ENCODE peak calls at places on chromosomes 6 and 20, in ten cellular contexts. Z is CD8-positive, alpha-beta memory T cell; U is right cardiac atrium; A is small intestine; Q is mesendoderm; J is heart left ventricle; B is H9; K is IMR-90; N is neuronal stem cell; H is Caco-2. I is an unnamed sample. For H3K4me1, the result is how much of the 10 kb centered on the place peaks cover.

GRCh38 chr6:34792605-34793500 is 970 bp downstream of the BLTP3A start:
- DNase-seq in Q (peak), A (peak), H (peak), K (peak), Z (no peak), N (peak), B (peak), U (no peak), J (no peak), I (peak)

GRCh38 chr20:20095114-20095872 is 43.0 kb downstream of the CFAP61 start:
- DNase-seq in Q (no peak), N (no peak), K (no peak), U (no peak), J (no peak), H (no peak), A (no peak), Z (no peak), B (no peak), I (no peak)

GRCh38 chr6:25883991-25884390 is 9.9 kb upstream of the SLC17A3 start:
- DNase-seq in Z (no peak), Q (no peak), K (peak), U (no peak), H (no peak), J (no peak), A (no peak), N (no peak), B (no peak), I (no peak)

GRCh38 chr20:6140947-6141346 is 18.1 kb upstream of the FERMT1 start:
- DNase-seq in Q (peak), U (no peak), K (no peak), B (no peak), A (no peak), Z (no peak), J (no peak), N (no peak), H (peak), I (no peak)

GRCh38 chr6:10487668-10488327 is 33.4 kb upstream of the GCNT2 start:
- DNase-seq in A (no peak), J (no peak), K (no peak), U (peak), N (no peak), Z (no peak), B (peak), Q (no peak), H (no peak), I (no peak)

GRCh38 chr6:97049254-97050004 is 124.9 kb downstream of the KLHL32 start:
- DNase-seq in H (no peak), Z (no peak), B (no peak), K (no peak), A (peak), N (no peak), Q (peak), U (no peak), J (no peak), I (peak)

GRCh38 chr6:89208551-89208950 is 8.6 kb downstream of the GABRR1 start:
- DNase-seq in J (no peak), K (no peak), Z (no peak), B (no peak), N (no peak), U (no peak), Q (no peak), H (no peak), A (no peak), I (no peak)

GRCh38 chr6:1482381-1483166 is 93.2 kb downstream of the FOXF2 start:
- DNase-seq in H (no peak), Z (no peak), U (no peak), A (no peak), J (no peak), K (peak), Q (no peak), B (no peak), N (no peak), I (no peak)

GRCh38 chr20:7798176-7798575 is 142.1 kb downstream of the HAO1 start:
- DNase-seq in K (no peak), Z (no peak), U (no peak), A (no peak), J (no peak), B (no peak), Q (no peak), H (no peak), N (no peak), I (no peak)

GRCh38 chr20:18632196-18632789 is 44.4 kb downstream of the DTD1 start:
- DNase-seq in Z (peak), J (peak), N (peak), Q (peak), B (peak), H (peak), K (peak), A (peak), U (peak), I (peak)

GRCh38 chr6:91149914-91150674 is 563.2 kb upstream of the MAP3K7 start:
- DNase-seq in J (no peak), B (no peak), Q (no peak), U (no peak), Z (no peak), K (no peak), N (no peak), H (no peak), A (no peak), I (no peak)

GRCh38 chr6:54267798-54268197 is 40.4 kb upstream of the TINAG start:
- DNase-seq in J (no peak), N (no peak), Z (no peak), U (no peak), K (peak), A (peak), H (peak), Q (peak), B (no peak), I (no peak)

GRCh38 chr20:3358676-3359340 is 48.7 kb downstream of the DNAAF9 start:
- DNase-seq in J (no peak), Z (no peak), N (no peak), A (peak), B (no peak), H (peak), K (no peak), U (no peak), Q (no peak), I (no peak)

GRCh38 chr6:52139985-52140680 is 46.0 kb upstream of the IL17A start:
- DNase-seq in A (no peak), J (no peak), B (no peak), U (no peak), N (no peak), H (no peak), Z (no peak), Q (no peak), K (no peak), I (no peak)

GRCh38 chr20:25078662-25079061 is 3.3 kb downstream of the VSX1 start:
- DNase-seq in H (no peak), K (no peak), B (peak), A (no peak), N (no peak), J (no peak), Z (no peak), Q (no peak), U (no peak), I (no peak)

GRCh38 chr6:5201271-5201670 is 59.5 kb downstream of the LYRM4 start:
- DNase-seq in A (no peak), B (no peak), J (no peak), Q (no peak), U (no peak), H (no peak), Z (no peak), N (no peak), K (no peak), I (no peak)

GRCh38 chr20:43189614-43190331 is at the start of gene PTPRT:
- DNase-seq in J (no peak), N (no peak), K (no peak), A (no peak), H (no peak), Q (no peak), U (no peak), B (no peak), Z (no peak), I (no peak)

GRCh38 chr6:20791074-20791473 is 256.8 kb downstream of the CDKAL1 start:
- DNase-seq in U (no peak), Z (no peak), A (no peak), Q (no peak), J (no peak), N (no peak), K (no peak), H (no peak), B (no peak), I (no peak)

GRCh38 chr6:167276772-167277533 is 14.2 kb upstream of the UNC93A start:
- DNase-seq in J (no peak), K (no peak), U (no peak), Q (no peak), N (no peak), A (peak), B (no peak), Z (no peak), H (no peak), I (no peak)

GRCh38 chr6:29747688-29748250 is 24.5 kb downstream of the HLA-F start:
- DNase-seq in J (no peak), K (no peak), B (no peak), A (no peak), Q (peak), U (no peak), N (no peak), H (no peak), Z (no peak), I (no peak)

GRCh38 chr6:148999501-148999900 is 252.7 kb downstream of the UST start:
- DNase-seq in Z (no peak), N (no peak), Q (no peak), K (peak), J (no peak), B (no peak), H (no peak), U (no peak), A (no peak), I (no peak)

GRCh38 chr20:38853759-38854158 is 48.3 kb downstream of the PPP1R16B start:
- DNase-seq in Z (no peak), U (no peak), B (no peak), K (no peak), N (no peak), H (no peak), A (no peak), Q (no peak), J (no peak), I (no peak)

GRCh38 chr6:124480021-124480430 is 482.2 kb upstream of the RNF217 start:
- DNase-seq in N (no peak), K (no peak), B (no peak), Z (no peak), Q (peak), U (no peak), H (no peak), J (no peak), A (no peak), I (no peak)

GRCh38 chr20:11891827-11892521 is 25.7 kb upstream of the BTBD3 start:
- DNase-seq in Q (peak), K (peak), B (peak), A (peak), U (peak), J (no peak), Z (no peak), N (peak), H (peak), I (no peak)

GRCh38 chr6:116447052-116447451 is 14.1 kb upstream of the CALHM6 start:
- DNase-seq in A (no peak), Q (no peak), N (no peak), K (no peak), H (no peak), J (no peak), Z (no peak), B (no peak), U (no peak), I (no peak)

GRCh38 chr20:64047968-64048401 is 1.5 kb downstream of the SOX18 start:
- DNase-seq in N (no peak), U (no peak), A (no peak), Q (no peak), H (no peak), K (no peak), Z (no peak), J (no peak), B (peak), I (no peak)

GRCh38 chr6:79778794-79779193 is 147.7 kb downstream of the SH3BGRL2 start:
- DNase-seq in H (no peak), J (no peak), Q (no peak), K (no peak), U (no peak), Z (no peak), N (no peak), B (no peak), A (no peak), I (no peak)

GRCh38 chr6:116482780-116483179 is 21.6 kb downstream of the CALHM6 start:
- DNase-seq in N (no peak), J (no peak), K (no peak), B (no peak), U (no peak), Q (no peak), H (no peak), Z (no peak), A (no peak), I (no peak)

GRCh38 chr6:146892613-146893401 is 294.0 kb downstream of the ADGB start:
- DNase-seq in Z (no peak), A (no peak), U (no peak), J (no peak), B (no peak), N (no peak), H (no peak), K (peak), Q (peak), I (no peak)

GRCh38 chr6:45608252-45608911 is 230.6 kb upstream of the SUPT3H start:
- DNase-seq in K (peak), H (no peak), Z (no peak), Q (peak), N (no peak), J (no peak), A (peak), U (no peak), B (no peak), I (no peak)

GRCh38 chr6:35050291-35050987 is 90.7 kb downstream of the TCP11 start:
- DNase-seq in N (no peak), K (no peak), A (no peak), H (no peak), J (no peak), Q (no peak), B (no peak), Z (no peak), U (no peak), I (no peak)

GRCh38 chr20:48360338-48360698 is 467.5 kb downstream of the PREX1 start:
- DNase-seq in U (no peak), H (no peak), J (no peak), Z (no peak), K (no peak), N (no peak), A (no peak), B (no peak), Q (no peak), I (no peak)

GRCh38 chr6:89371849-89372505 is 19.5 kb upstream of the UBE2J1 start:
- DNase-seq in Q (peak), B (peak), N (peak), H (peak), U (peak), J (peak), Z (peak), A (peak), K (peak), I (peak)

GRCh38 chr6:153625089-153625488 is 414.0 kb upstream of the OPRM1 start:
- DNase-seq in Z (no peak), U (no peak), A (no peak), J (no peak), B (no peak), H (no peak), N (peak), Q (peak), K (no peak), I (no peak)

GRCh38 chr6:72828904-72829303 is 207.0 kb downstream of the KCNQ5 start:
- DNase-seq in U (no peak), J (no peak), A (no peak), K (no peak), Z (no peak), N (no peak), H (no peak), Q (no peak), B (no peak), I (no peak)
- H3K4me1 ChIP-seq in U (under half), J (under half), A (under half), K (under half), Z (under half), N (under half), H (under half), Q (under half), B (under half), I (under half)

DNA sequence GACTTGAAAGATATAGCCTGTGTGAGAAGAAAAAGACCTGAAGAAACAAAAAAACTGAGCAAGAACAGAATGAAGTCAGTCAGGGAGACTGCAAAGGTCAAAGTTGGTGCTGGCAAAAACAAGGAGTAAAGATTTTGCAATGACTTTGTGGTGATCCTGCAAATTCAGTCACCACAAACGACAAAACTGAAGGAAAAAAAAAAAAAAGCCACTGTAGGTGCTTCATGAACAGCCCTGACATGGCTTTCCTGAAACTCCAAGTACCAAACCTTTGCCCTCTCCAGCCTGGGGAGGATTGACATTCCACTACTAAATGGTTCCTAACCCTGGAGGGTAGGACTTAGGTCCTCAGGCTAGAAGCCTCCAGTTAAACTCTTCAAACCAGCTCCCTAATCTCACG is 114.7 kb upstream of the BEND3 start:
- DNase-seq in A (no peak), N (no peak), K (no peak), B (no peak), J (no peak), H (peak), Z (no peak), U (no peak), Q (no peak), I (no peak)
- H3K4me1 ChIP-seq in A (under half), N (under half), K (under half), B (under half), J (under half), H (under half), Z (under half), U (under half), Q (under half), I (under half)

DNA sequence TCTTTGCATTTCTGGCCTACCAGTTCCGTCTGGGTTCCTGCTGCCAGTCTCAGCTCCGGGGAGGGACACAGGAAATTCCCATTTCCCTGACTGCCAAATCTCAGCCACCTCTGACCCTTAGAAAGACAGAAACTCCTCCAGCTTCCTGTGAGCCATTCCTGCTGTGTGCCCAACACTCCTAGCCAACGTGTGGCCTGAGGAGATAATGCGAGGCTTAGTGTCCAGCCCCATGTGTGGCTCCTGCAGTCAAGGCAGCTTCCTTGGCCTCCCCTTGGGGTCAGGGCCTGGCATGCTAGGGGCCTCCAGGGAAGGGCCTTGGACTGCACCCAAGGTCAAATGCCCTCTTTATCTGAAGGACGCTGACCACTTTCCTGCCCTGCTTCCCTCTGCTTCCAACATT is 45.1 kb downstream of the MAFB start:
- DNase-seq in Z (no peak), H (no peak), J (no peak), N (no peak), K (no peak), U (peak), Q (peak), A (no peak), B (no peak), I (no peak)
- H3K4me1 ChIP-seq in Z (under half), H (under half), J (under half), N (under half), K (under half), U (under half), Q (under half), A (under half), B (under half), I (under half)

GRCh38 chr20:36043447-36043846 is 75.1 kb downstream of the CNBD2 start:
- DNase-seq in A (no peak), Z (no peak), Q (no peak), H (no peak), J (no peak), N (no peak), U (no peak), K (no peak), B (no peak), I (no peak)

GRCh38 chr20:36040571-36040970 is 72.2 kb downstream of the CNBD2 start:
- DNase-seq in Q (no peak), B (no peak), H (no peak), K (no peak), J (no peak), Z (no peak), A (no peak), N (no peak), U (no peak), I (no peak)

GRCh38 chr20:36050436-36051317 is 82.3 kb downstream of the CNBD2 start:
- DNase-seq in Z (peak), N (peak), Q (peak), H (peak), B (peak), J (peak), K (peak), U (peak), A (peak), I (peak)

GRCh38 chr20:36043892-36044515 is 75.6 kb downstream of the CNBD2 start:
- DNase-seq in K (no peak), B (no peak), Q (no peak), J (no peak), U (no peak), A (no peak), N (no peak), Z (no peak), H (no peak), I (no peak)

DNA sequence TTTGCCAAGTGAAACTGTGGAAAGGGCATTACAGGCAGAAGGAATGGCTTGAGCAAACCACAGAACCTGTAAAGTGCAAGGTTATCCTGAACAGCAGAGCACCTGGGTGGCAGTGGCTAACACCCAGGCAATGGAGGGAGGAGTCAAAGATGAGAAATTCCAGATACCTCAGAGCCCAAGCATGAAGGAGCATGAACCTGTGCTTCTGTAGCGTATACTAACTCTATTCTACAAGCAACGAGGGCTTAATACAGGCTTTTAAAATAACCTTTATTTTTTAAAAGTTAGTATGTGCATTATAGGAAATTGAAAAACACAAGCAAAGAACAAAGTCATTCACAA is 77.0 kb downstream of the CNBD2 start:
- DNase-seq in N (no peak), B (no peak), K (no peak), Q (no peak), J (no peak), Z (no peak), A (no peak), H (no peak), U (no peak), I (no peak)
- H3K4me1 ChIP-seq in N (under half), B (under half), K (under half), Q (under half), J (under half), Z (under half), A (under half), H (under half), U (under half), I (under half)

DNA sequence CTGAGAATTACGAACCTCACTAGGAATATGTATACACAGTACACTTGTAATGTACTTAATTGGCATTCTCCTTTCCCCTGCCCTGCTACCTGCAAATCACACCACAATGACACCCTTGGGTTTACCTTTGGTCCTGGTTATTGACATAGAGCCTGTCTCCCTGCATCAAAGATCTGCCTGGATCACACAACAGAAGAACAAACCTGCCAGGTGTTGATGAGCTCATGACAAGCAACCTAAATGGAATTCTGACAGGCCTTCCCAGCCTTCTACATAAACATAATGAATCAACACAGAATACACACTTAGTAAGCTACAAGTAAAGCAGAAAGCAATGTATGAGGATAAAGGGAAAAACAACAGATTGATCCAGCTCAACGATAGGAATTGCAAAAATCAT is 95.6 kb downstream of the HDGFL1 start:
- DNase-seq in H (no peak), B (no peak), J (no peak), A (no peak), K (no peak), Q (no peak), Z (no peak), U (no peak), N (no peak), I (no peak)
- H3K4me1 ChIP-seq in H (under half), B (under half), J (under half), A (under half), K (under half), Q (under half), Z (under half), U (under half), N (under half), I (under half)

GRCh38 chr6:156925718-156926607 is 148.8 kb downstream of the ARID1B start:
- DNase-seq in H (peak), N (no peak), K (no peak), Q (peak), A (peak), B (no peak), U (no peak), Z (no peak), J (no peak), I (no peak)

GRCh38 chr6:156933201-156934053 is 156.2 kb downstream of the ARID1B start:
- DNase-seq in J (no peak), K (no peak), A (peak), B (peak), U (no peak), N (peak), Z (no peak), Q (peak), H (peak), I (no peak)

GRCh38 chr6:156931283-156931682 is 154.1 kb downstream of the ARID1B start:
- DNase-seq in A (no peak), Z (no peak), K (no peak), H (no peak), B (no peak), Q (no peak), U (no peak), N (no peak), J (no peak), I (no peak)

GRCh38 chr6:156928126-156928525 is 150.9 kb downstream of the ARID1B start:
- DNase-seq in U (no peak), K (no peak), N (no peak), Q (no peak), A (no peak), H (no peak), B (no peak), Z (no peak), J (no peak), I (no peak)

GRCh38 chr6:156928972-156929371 is 151.8 kb downstream of the ARID1B start:
- DNase-seq in Q (no peak), N (no peak), H (no peak), Z (no peak), A (no peak), K (no peak), U (no peak), B (no peak), J (no peak), I (no peak)
- H3K4me1 ChIP-seq in Q (under half), N (under half), H (under half), Z (under half), A (under half), K (under half), U (under half), B (under half), J (under half), I (under half)

GRCh38 chr6:42224222-42225042 is 6.8 kb upstream of the MRPS10 start:
- DNase-seq in J (no peak), B (no peak), H (peak), K (peak), Q (no peak), N (no peak), Z (no peak), U (no peak), A (peak), I (no peak)
- H3K4me1 ChIP-seq in J (under half), B (under half), H (under half), K (under half), Q (under half), N (under half), Z (under half), U (under half), A (under half), I (under half)